ENCODE peak calls at places on chromosomes 7 and 10, in four cellular contexts. I is GM23248, Z is SK-MEL-5, R is right cardiac atrium. O is an unnamed sample.

GRCh38 chr10:51231754-51232153 is 157.5 kb downstream of the PRKG1 start:
- DNase-seq in I (peak), Z (no peak), R (no peak), O (no peak)

GRCh38 chr10:100895896-100896295 is 16.9 kb upstream of the SLF2 start:
- DNase-seq in I (no peak), Z (no peak), R (no peak), O (no peak)

GRCh38 chr7:19470031-19470430 is 238.8 kb downstream of the POLR1F start:
- DNase-seq in I (no peak), Z (no peak), R (no peak), O (no peak)

GRCh38 chr10:109191823-109192222 is 731.5 kb downstream of the XPNPEP1 start:
- DNase-seq in I (no peak), Z (no peak), R (no peak), O (no peak)

GRCh38 chr7:120842131-120842621 is 15.8 kb downstream of the TSPAN12 start:
- DNase-seq in I (no peak), Z (no peak), R (no peak), O (no peak)

GRCh38 chr10:132532784-132533560 is 4.6 kb upstream of the INPP5A start:
- DNase-seq in I (peak), Z (no peak), R (no peak), O (no peak)

GRCh38 chr10:43782814-43783213 is 134.1 kb upstream of the ZNF32 start:
- DNase-seq in I (no peak), Z (no peak), R (no peak), O (no peak)

GRCh38 chr10:113616244-113617074 is 47.4 kb downstream of the NRAP start:
- DNase-seq in I (peak), Z (peak), R (no peak), O (no peak)

GRCh38 chr7:107384025-107384424 is 85.8 kb upstream of the GPR22 start:
- DNase-seq in I (no peak), Z (peak), R (no peak), O (no peak)

O was measured in CD8-positive, alpha-beta memory T cell.